ENCODE peak calls at places on chromosomes 11 and 22, in ten cellular contexts. One of them, this sample, is unnamed.
A peak's percentile ranks its signal among the peaks of the same experiment; 100 is the strongest.

GRCh38 chr11:72228229-72228843 is 3.8 kb downstream of the INPPL1 start:
- DNase-seq in psoas muscle: no peak
- DNase-seq in left ventricle myocardium inferior: no peak
- DNase-seq in endothelial cell: no peak
- DNase-seq in mammary epithelial cell: peak; percentile 34
- DNase-seq in A549: no peak
- DNase-seq in spleen: peak; percentile 70
- DNase-seq in GM13976: no peak
- DNase-seq in tibial nerve: no peak
- DNase-seq in GM23338: peak; percentile 33
- DNase-seq in this sample: peak; percentile 25

GRCh38 chr11:93038521-93038920 is 69.1 kb downstream of the MTNR1B start:
- DNase-seq in endothelial cell: no peak
- DNase-seq in left ventricle myocardium inferior: no peak
- DNase-seq in GM13976: no peak
- DNase-seq in A549: no peak
- DNase-seq in spleen: no peak
- DNase-seq in tibial nerve: no peak
- DNase-seq in GM23338: no peak
- DNase-seq in mammary epithelial cell: no peak
- DNase-seq in psoas muscle: no peak
- DNase-seq in this sample: no peak

GRCh38 chr11:3213659-3214419 is 4.8 kb downstream of the MRGPRG start:
- DNase-seq in A549: no peak
- DNase-seq in left ventricle myocardium inferior: peak; percentile 9
- DNase-seq in tibial nerve: peak; percentile 8
- DNase-seq in spleen: peak; percentile 42
- DNase-seq in GM23338: peak; percentile 38
- DNase-seq in mammary epithelial cell: no peak
- DNase-seq in endothelial cell: no peak
- DNase-seq in GM13976: no peak
- DNase-seq in psoas muscle: peak; percentile 27
- DNase-seq in this sample: no peak

GRCh38 chr11:107384136-107384535 is 73.5 kb downstream of the CWF19L2 start:
- DNase-seq in psoas muscle: no peak
- DNase-seq in endothelial cell: no peak
- DNase-seq in left ventricle myocardium inferior: no peak
- DNase-seq in A549: no peak
- DNase-seq in GM13976: no peak
- DNase-seq in tibial nerve: no peak
- DNase-seq in GM23338: no peak
- DNase-seq in mammary epithelial cell: no peak
- DNase-seq in spleen: no peak
- DNase-seq in this sample: no peak

GRCh38 chr22:24115247-24116207 is 65.8 kb upstream of the SUSD2 start:
- DNase-seq in mammary epithelial cell: no peak
- DNase-seq in left ventricle myocardium inferior: peak; percentile 3
- DNase-seq in A549: no peak
- DNase-seq in GM23338: no peak
- DNase-seq in spleen: no peak
- DNase-seq in psoas muscle: no peak
- DNase-seq in GM13976: no peak
- DNase-seq in tibial nerve: no peak
- DNase-seq in endothelial cell: no peak
- DNase-seq in this sample: no peak

GRCh38 chr11:111602865-111603632 is 800 bp downstream of the SIK2 start:
- DNase-seq in psoas muscle: no peak
- DNase-seq in GM23338: peak; percentile 59
- DNase-seq in tibial nerve: no peak
- DNase-seq in spleen: no peak
- DNase-seq in left ventricle myocardium inferior: no peak
- DNase-seq in A549: no peak
- DNase-seq in mammary epithelial cell: peak; percentile 37
- DNase-seq in endothelial cell: no peak
- DNase-seq in GM13976: peak; percentile 48
- DNase-seq in this sample: no peak

GRCh38 chr22:46881373-46882118 is 119.1 kb downstream of the TBC1D22A start:
- DNase-seq in spleen: no peak
- DNase-seq in A549: no peak
- DNase-seq in GM23338: no peak
- DNase-seq in tibial nerve: no peak
- DNase-seq in psoas muscle: no peak
- DNase-seq in GM13976: no peak
- DNase-seq in left ventricle myocardium inferior: peak; percentile 59
- DNase-seq in mammary epithelial cell: peak; percentile 37
- DNase-seq in endothelial cell: no peak
- DNase-seq in this sample: no peak

GRCh38 chr22:46010951-46011626 is 34.1 kb upstream of the WNT7B start:
- DNase-seq in GM13976: no peak
- DNase-seq in A549: no peak
- DNase-seq in endothelial cell: no peak
- DNase-seq in GM23338: no peak
- DNase-seq in tibial nerve: no peak
- DNase-seq in spleen: peak; percentile 74
- DNase-seq in left ventricle myocardium inferior: peak; percentile 15
- DNase-seq in psoas muscle: peak; percentile 61
- DNase-seq in mammary epithelial cell: no peak
- DNase-seq in this sample: no peak

GRCh38 chr11:72548481-72548880 is 114.2 kb upstream of the CLPB start:
- DNase-seq in psoas muscle: no peak
- DNase-seq in GM23338: no peak
- DNase-seq in left ventricle myocardium inferior: no peak
- DNase-seq in spleen: no peak
- DNase-seq in tibial nerve: no peak
- DNase-seq in A549: no peak
- DNase-seq in GM13976: no peak
- DNase-seq in endothelial cell: no peak
- DNase-seq in mammary epithelial cell: no peak
- DNase-seq in this sample: no peak

GRCh38 chr11:61607920-61608599 is 27.2 kb upstream of the SYT7 start:
- DNase-seq in GM13976: no peak
- DNase-seq in GM23338: no peak
- DNase-seq in endothelial cell: no peak
- DNase-seq in left ventricle myocardium inferior: no peak
- DNase-seq in A549: no peak
- DNase-seq in tibial nerve: no peak
- DNase-seq in mammary epithelial cell: no peak
- DNase-seq in spleen: no peak
- DNase-seq in psoas muscle: no peak
- DNase-seq in this sample: no peak

GRCh38 chr22:49677495-49677889 is 150.2 kb downstream of the BRD1 start:
- DNase-seq in A549: no peak
- DNase-seq in psoas muscle: no peak
- DNase-seq in tibial nerve: no peak
- DNase-seq in endothelial cell: no peak
- DNase-seq in GM13976: no peak
- DNase-seq in GM23338: no peak
- DNase-seq in left ventricle myocardium inferior: no peak
- DNase-seq in spleen: peak; percentile 68
- DNase-seq in mammary epithelial cell: no peak
- DNase-seq in this sample: no peak

GRCh38 chr11:62911137-62912130 is 9.7 kb downstream of the CHRM1 start:
- DNase-seq in GM13976: no peak
- DNase-seq in GM23338: no peak
- DNase-seq in spleen: no peak
- DNase-seq in A549: no peak
- DNase-seq in tibial nerve: no peak
- DNase-seq in endothelial cell: no peak
- DNase-seq in left ventricle myocardium inferior: no peak
- DNase-seq in mammary epithelial cell: no peak
- DNase-seq in psoas muscle: no peak
- DNase-seq in this sample: no peak

GRCh38 chr11:118046964-118047700 is 29.7 kb upstream of the TMPRSS4 start:
- DNase-seq in GM13976: no peak
- DNase-seq in psoas muscle: peak; percentile 23
- DNase-seq in mammary epithelial cell: no peak
- DNase-seq in tibial nerve: no peak
- DNase-seq in spleen: no peak
- DNase-seq in GM23338: no peak
- DNase-seq in left ventricle myocardium inferior: no peak
- DNase-seq in A549: no peak
- DNase-seq in endothelial cell: no peak
- DNase-seq in this sample: no peak

GRCh38 chr11:91800208-91800914 is 424.3 kb upstream of the FAT3 start:
- DNase-seq in endothelial cell: no peak
- DNase-seq in GM23338: no peak
- DNase-seq in spleen: no peak
- DNase-seq in left ventricle myocardium inferior: no peak
- DNase-seq in GM13976: no peak
- DNase-seq in psoas muscle: no peak
- DNase-seq in mammary epithelial cell: no peak
- DNase-seq in tibial nerve: no peak
- DNase-seq in A549: no peak
- DNase-seq in this sample: no peak

DNA sequence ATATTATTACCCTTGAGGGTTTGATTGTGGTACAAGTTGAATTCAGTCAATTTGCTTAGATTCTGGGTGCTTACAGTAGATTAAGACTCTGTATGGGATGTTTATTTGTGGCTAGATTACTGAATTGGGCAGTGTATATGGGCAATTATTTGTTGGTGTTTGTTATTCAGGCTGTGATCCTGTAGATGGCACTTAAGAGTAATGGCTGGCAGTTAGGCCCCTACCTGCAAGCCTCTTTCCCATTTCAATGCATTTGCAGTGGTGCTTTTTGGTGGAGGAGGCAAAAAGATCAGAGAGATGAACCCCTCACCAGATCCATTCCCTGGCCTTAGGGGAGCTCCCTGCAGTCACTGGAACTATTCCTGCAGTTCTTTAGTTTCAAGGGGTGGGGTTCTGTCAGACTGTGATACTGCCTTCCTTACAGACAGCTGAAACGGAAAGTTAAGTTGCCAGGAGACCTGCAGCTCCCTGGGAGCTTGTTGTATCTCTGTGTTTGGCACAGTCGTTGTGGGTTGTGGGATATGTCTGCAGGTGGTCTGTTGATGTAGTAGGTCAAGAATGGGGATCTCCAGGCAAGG is 199.5 kb downstream of the AASDHPPT start:
- DNase-seq in mammary epithelial cell: no peak
- DNase-seq in spleen: no peak
- DNase-seq in psoas muscle: no peak
- DNase-seq in endothelial cell: no peak
- DNase-seq in GM23338: peak; percentile 56
- DNase-seq in A549: no peak
- DNase-seq in left ventricle myocardium inferior: no peak
- DNase-seq in GM13976: no peak
- DNase-seq in tibial nerve: no peak
- DNase-seq in this sample: no peak
- TF ChIP-seq CTCF in mammary epithelial cell: peak; percentile 22
- TF ChIP-seq CTCF in spleen: no peak
- TF ChIP-seq CTCF in psoas muscle: no peak
- TF ChIP-seq CTCF in endothelial cell: no peak
- TF ChIP-seq CTCF in GM23338: peak; percentile 45
- TF ChIP-seq CTCF in A549: peak; percentile 39
- TF ChIP-seq CTCF in left ventricle myocardium inferior: no peak
- TF ChIP-seq CTCF in GM13976: no peak
- TF ChIP-seq CTCF in tibial nerve: no peak
- TF ChIP-seq CTCF in this sample: no peak

GRCh38 chr22:28012811-28013460 is 93.9 kb upstream of the PITPNB start:
- DNase-seq in tibial nerve: no peak
- DNase-seq in mammary epithelial cell: peak; percentile 54
- DNase-seq in spleen: peak; percentile 40
- DNase-seq in A549: no peak
- DNase-seq in endothelial cell: no peak
- DNase-seq in GM23338: no peak
- DNase-seq in left ventricle myocardium inferior: peak; percentile 0
- DNase-seq in GM13976: no peak
- DNase-seq in psoas muscle: peak; percentile 26
- DNase-seq in this sample: no peak
- TF ChIP-seq CTCF in tibial nerve: no peak
- TF ChIP-seq CTCF in mammary epithelial cell: no peak
- TF ChIP-seq CTCF in spleen: no peak
- TF ChIP-seq CTCF in A549: no peak
- TF ChIP-seq CTCF in endothelial cell: no peak
- TF ChIP-seq CTCF in GM23338: no peak
- TF ChIP-seq CTCF in left ventricle myocardium inferior: no peak
- TF ChIP-seq CTCF in GM13976: no peak
- TF ChIP-seq CTCF in psoas muscle: no peak
- TF ChIP-seq CTCF in this sample: no peak

DNA sequence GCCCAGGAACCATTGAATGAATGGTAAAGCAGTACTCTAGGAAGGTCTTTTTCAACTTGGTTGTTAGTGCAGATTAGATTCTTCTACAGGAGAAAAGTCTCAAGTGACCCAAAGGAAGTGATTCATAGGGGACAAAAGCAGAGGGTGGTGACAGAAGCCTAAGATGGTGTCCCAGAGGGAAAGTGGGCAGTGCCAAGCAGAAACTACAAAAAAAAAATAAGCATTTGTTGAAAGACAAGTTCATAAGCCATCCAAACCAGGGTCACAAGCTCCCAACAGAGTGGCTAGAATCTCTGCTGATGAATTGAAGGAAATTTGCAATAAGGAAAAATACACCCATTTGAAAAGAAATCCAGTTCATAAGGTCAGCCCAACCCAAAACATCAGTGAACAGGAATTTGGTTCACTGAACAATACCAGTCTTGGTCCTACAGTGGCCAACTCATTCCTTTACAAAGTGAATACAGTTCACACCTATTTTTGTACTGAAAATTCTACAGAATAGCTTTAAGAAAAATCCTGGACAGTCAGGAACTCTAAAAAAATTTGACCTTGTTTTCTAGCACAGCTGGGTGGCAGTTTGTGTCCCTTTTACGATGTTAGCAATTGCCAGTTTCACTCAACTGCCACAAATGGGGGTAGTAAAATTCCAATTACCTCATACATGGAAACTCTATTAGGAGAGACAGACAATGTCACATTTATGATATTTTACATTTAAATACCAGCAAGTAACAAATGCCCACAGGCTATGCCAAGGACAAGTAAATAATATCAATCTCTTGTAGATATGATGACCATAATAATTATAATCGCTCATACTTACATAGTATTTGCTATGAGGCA is 21.6 kb upstream of the NUP160 start:
- DNase-seq in GM23338: no peak
- DNase-seq in mammary epithelial cell: peak; percentile 48
- DNase-seq in left ventricle myocardium inferior: no peak
- DNase-seq in A549: no peak
- DNase-seq in spleen: no peak
- DNase-seq in GM13976: no peak
- DNase-seq in endothelial cell: no peak
- DNase-seq in psoas muscle: no peak
- DNase-seq in tibial nerve: no peak
- DNase-seq in this sample: no peak
- TF ChIP-seq CTCF in GM23338: no peak
- TF ChIP-seq CTCF in mammary epithelial cell: no peak
- TF ChIP-seq CTCF in left ventricle myocardium inferior: no peak
- TF ChIP-seq CTCF in A549: no peak
- TF ChIP-seq CTCF in spleen: no peak
- TF ChIP-seq CTCF in GM13976: no peak
- TF ChIP-seq CTCF in endothelial cell: no peak
- TF ChIP-seq CTCF in psoas muscle: no peak
- TF ChIP-seq CTCF in tibial nerve: no peak
- TF ChIP-seq CTCF in this sample: no peak

DNA sequence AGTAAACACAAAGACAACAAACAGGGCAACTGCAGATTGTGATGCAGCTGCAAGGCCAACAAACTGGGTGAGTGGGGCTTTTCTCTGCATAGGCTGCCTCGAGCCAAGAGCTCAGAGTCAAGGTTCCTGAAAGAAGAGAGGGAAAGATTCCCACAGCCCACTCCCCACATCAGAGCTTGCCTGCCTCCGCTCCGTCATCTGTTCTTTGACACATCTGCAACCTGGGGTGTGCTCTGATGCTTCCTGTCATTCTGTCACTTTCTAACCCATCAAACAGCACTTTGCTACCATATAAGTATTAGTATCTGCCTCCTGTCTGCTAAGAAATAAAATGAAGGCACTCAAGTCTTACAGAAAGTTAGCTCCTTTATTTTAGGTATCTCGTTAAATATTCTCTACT is 46.9 kb downstream of the C22orf31 start:
- DNase-seq in A549: no peak
- DNase-seq in GM13976: no peak
- DNase-seq in endothelial cell: no peak
- DNase-seq in GM23338: no peak
- DNase-seq in spleen: no peak
- DNase-seq in left ventricle myocardium inferior: no peak
- DNase-seq in psoas muscle: no peak
- DNase-seq in mammary epithelial cell: no peak
- DNase-seq in tibial nerve: no peak
- DNase-seq in this sample: no peak
- TF ChIP-seq CTCF in A549: no peak
- TF ChIP-seq CTCF in GM13976: no peak
- TF ChIP-seq CTCF in endothelial cell: no peak
- TF ChIP-seq CTCF in GM23338: no peak
- TF ChIP-seq CTCF in spleen: no peak
- TF ChIP-seq CTCF in left ventricle myocardium inferior: no peak
- TF ChIP-seq CTCF in psoas muscle: no peak
- TF ChIP-seq CTCF in mammary epithelial cell: no peak
- TF ChIP-seq CTCF in tibial nerve: no peak
- TF ChIP-seq CTCF in this sample: no peak